ENCODE peak calls at places on chromosome 13, in six cellular contexts. B, O, Y, J, V and W are unnamed samples.

GRCh38 chr13:110242615-110243014 is 64.3 kb downstream of the COL4A1 start:
- DNase-seq in B (no peak), Y (no peak), V (no peak), J (no peak), O (no peak), W (no peak)

GRCh38 chr13:25847635-25848616 is 203.9 kb downstream of the SHISA2 start:
- DNase-seq in V (no peak), O (no peak), Y (no peak), B (peak; percentile 27), J (no peak), W (no peak)

GRCh38 chr13:84821261-84821660 is 939.0 kb upstream of the SLITRK1 start:
- DNase-seq in O (peak; percentile 13), Y (no peak), B (no peak), J (no peak), V (no peak), W (no peak)

GRCh38 chr13:71358218-71358617 is 508.8 kb downstream of the DACH1 start:
- DNase-seq in J (no peak), Y (no peak), V (no peak), O (no peak), B (no peak), W (no peak)

GRCh38 chr13:19888799-19889198 is 25.4 kb upstream of the ZMYM5 start:
- DNase-seq in O (no peak), J (no peak), V (no peak), Y (no peak), B (no peak), W (no peak)

GRCh38 chr13:23654111-23655110 is 84.2 kb downstream of the TNFRSF19 start:
- DNase-seq in V (no peak), B (no peak), O (no peak), J (no peak), Y (no peak), W (no peak)

GRCh38 chr13:45718992-45719391 is 16.9 kb downstream of the CBY2 start:
- DNase-seq in B (no peak), J (no peak), Y (no peak), V (no peak), O (no peak), W (no peak)

GRCh38 chr13:48165063-48165462 is 67.9 kb upstream of the ITM2B start:
- DNase-seq in V (no peak), J (no peak), B (no peak), Y (no peak), O (no peak), W (no peak)

GRCh38 chr13:80337011-80337688 is 3.8 kb downstream of the SPRY2 start:
- DNase-seq in J (no peak), V (no peak), B (peak; percentile 30), Y (no peak), O (no peak), W (no peak)

GRCh38 chr13:51843529-51843928 is 1.4 kb downstream of the TMEM272 start:
- DNase-seq in B (no peak), Y (no peak), J (no peak), O (no peak), V (no peak), W (no peak)

GRCh38 chr13:50509771-50510441 is 333.6 kb downstream of the DLEU7 start:
- DNase-seq in V (no peak), O (no peak), Y (no peak), B (no peak), J (no peak), W (no peak)

GRCh38 chr13:60754211-60754610 is 357.2 kb downstream of the TDRD3 start:
- DNase-seq in J (no peak), B (no peak), O (no peak), Y (no peak), V (no peak), W (no peak)

GRCh38 chr13:50645092-50645491 is 198.4 kb downstream of the DLEU7 start:
- DNase-seq in J (no peak), V (no peak), O (no peak), Y (no peak), B (no peak), W (no peak)